ENCODE peak calls at places on chromosomes 4 and X, in nine cellular contexts. L, A, P, D, Q, Z, F, M and I are unnamed samples. For H3K4me1, the result is how much of the 10 kb centered on the place peaks cover.

GRCh38 chr4:107034091-107034698 is 1.9 kb downstream of the DKK2 start:
- DNase-seq in L (peak), A (no peak), P (no peak), D (no peak), Z (no peak), F (peak), Q (no peak), M (peak), I (no peak)

GRCh38 chr4:125776146-125776545 is 461.4 kb downstream of the FAT4 start:
- DNase-seq in Q (no peak), F (no peak), P (no peak), A (no peak), M (no peak), Z (no peak), D (no peak), L (no peak), I (no peak)

GRCh38 chr4:158859661-158860060 is 90.8 kb downstream of the FNIP2 start:
- DNase-seq in F (no peak), P (no peak), A (no peak), M (no peak), D (no peak), Q (no peak), L (no peak), Z (no peak), I (no peak)

GRCh38 chrX:10519278-10519677 is 101.1 kb downstream of the MID1 start:
- DNase-seq in F (no peak), D (no peak), Z (no peak), M (no peak), A (no peak), P (no peak), Q (no peak), L (no peak), I (peak)

GRCh38 chr4:176393306-176394013 is 73.7 kb downstream of the SPCS3 start:
- DNase-seq in Q (peak), Z (no peak), D (no peak), F (no peak), L (peak), P (no peak), A (no peak), M (no peak), I (no peak)

GRCh38 chr4:13396161-13396560 is 88.0 kb downstream of the RAB28 start:
- DNase-seq in F (no peak), P (no peak), A (no peak), Q (no peak), Z (no peak), L (no peak), M (no peak), D (no peak), I (no peak)

GRCh38 chr4:94413085-94413685 is 38.6 kb upstream of the PDLIM5 start:
- DNase-seq in P (no peak), L (peak), Q (peak), D (no peak), A (no peak), M (no peak), Z (no peak), F (peak), I (no peak)

GRCh38 chr4:80610845-80611244 is 275.3 kb downstream of the CFAP299 start:
- DNase-seq in F (peak), L (peak), A (no peak), M (no peak), Z (no peak), Q (peak), D (no peak), P (peak), I (peak)

GRCh38 chrX:19168609-19169008 is 46.3 kb upstream of the ADGRG2 start:
- DNase-seq in Q (no peak), Z (no peak), A (no peak), M (no peak), F (no peak), L (no peak), P (no peak), D (no peak), I (no peak)

GRCh38 chrX:136431625-136432024 is 56.1 kb upstream of the BRS3 start:
- DNase-seq in L (no peak), F (no peak), Q (no peak), A (no peak), D (no peak), M (no peak), Z (no peak), P (no peak), I (no peak)

GRCh38 chr4:37665347-37666009 is 20.7 kb downstream of the RELL1 start:
- DNase-seq in F (no peak), A (no peak), Q (no peak), D (no peak), L (no peak), M (no peak), Z (no peak), P (no peak), I (no peak)

GRCh38 chr4:182881928-182882327 is 35.3 kb downstream of the DCTD start:
- DNase-seq in A (no peak), F (no peak), P (no peak), Z (no peak), D (no peak), Q (no peak), L (no peak), M (no peak), I (no peak)

GRCh38 chrX:15301924-15302323 is 13.5 kb downstream of the ASB11 start:
- DNase-seq in F (peak), P (no peak), Q (peak), L (peak), M (peak), D (no peak), A (no peak), Z (no peak), I (peak)

GRCh38 chrX:110284159-110284558 is 33.7 kb downstream of the AMMECR1 start:
- DNase-seq in L (peak), F (peak), Z (no peak), M (peak), D (peak), A (no peak), P (no peak), Q (peak), I (peak)

GRCh38 chrX:134026732-134027311 is 41.4 kb upstream of the GPC3 start:
- DNase-seq in D (peak), L (peak), Z (peak), P (no peak), M (peak), A (peak), F (peak), Q (peak), I (peak)

GRCh38 chr4:14906805-14907204 is 95.5 kb upstream of the CPEB2 start:
- DNase-seq in F (no peak), M (no peak), P (no peak), Q (no peak), Z (no peak), D (no peak), L (no peak), A (no peak), I (peak)

GRCh38 chrX:72620550-72621145 is 48.0 kb upstream of the HDAC8 start:
- DNase-seq in P (no peak), D (peak), A (no peak), M (no peak), Z (peak), Q (peak), L (peak), F (peak), I (peak)

GRCh38 chrX:139890991-139891700 is 41.7 kb downstream of the ATP11C start:
- DNase-seq in P (no peak), Q (peak), M (no peak), A (no peak), L (peak), F (peak), Z (no peak), D (no peak), I (peak)

GRCh38 chr4:121411151-121411744 is 30.4 kb upstream of the QRFPR start:
- DNase-seq in A (no peak), L (no peak), F (no peak), Z (no peak), P (no peak), D (no peak), M (peak), Q (no peak), I (no peak)

GRCh38 chr4:14070289-14070880 is 442.9 kb upstream of the BOD1L1 start:
- DNase-seq in L (no peak), Q (no peak), M (no peak), D (no peak), P (no peak), F (no peak), Z (no peak), A (no peak), I (no peak)

GRCh38 chr4:164772076-164772475 is 18.1 kb downstream of the SMIM31 start:
- DNase-seq in F (no peak), A (no peak), D (no peak), P (no peak), L (no peak), M (peak), Q (no peak), Z (no peak), I (no peak)

GRCh38 chr4:14641871-14642270 is 360.4 kb upstream of the CPEB2 start:
- DNase-seq in A (no peak), P (no peak), F (no peak), M (no peak), D (no peak), Q (no peak), L (no peak), Z (no peak), I (no peak)

GRCh38 chrX:151727346-151727745 is 7.2 kb upstream of the CNGA2 start:
- DNase-seq in P (no peak), L (no peak), D (no peak), F (no peak), A (no peak), Q (no peak), M (no peak), Z (no peak), I (no peak)

GRCh38 chr4:115929373-115929772 is 816.0 kb upstream of the NDST4 start:
- DNase-seq in M (no peak), A (no peak), Z (no peak), D (no peak), F (no peak), P (no peak), L (no peak), Q (no peak), I (no peak)

GRCh38 chr4:163878336-163879121 is 384.0 kb downstream of the TMA16 start:
- DNase-seq in P (no peak), M (no peak), Q (no peak), F (no peak), D (no peak), A (no peak), L (peak), Z (no peak), I (no peak)

GRCh38 chrX:101552714-101553113 is 2.4 kb downstream of the ARMCX1 start:
- DNase-seq in L (no peak), A (no peak), P (no peak), D (no peak), Q (no peak), F (no peak), Z (no peak), M (no peak), I (no peak)

GRCh38 chr4:48909697-48910096 is 3.1 kb upstream of the OCIAD2 start:
- DNase-seq in L (peak), Z (peak), A (no peak), M (peak), D (peak), P (no peak), Q (peak), F (peak), I (peak)

GRCh38 chr4:54657194-54657555 is 582 bp upstream of the KIT start:
- DNase-seq in M (peak), F (no peak), L (no peak), Z (no peak), Q (no peak), P (no peak), D (no peak), A (no peak), I (no peak)

GRCh38 chrX:103549920-103550319 is 30.6 kb upstream of the RAB40A start:
- DNase-seq in P (no peak), Z (no peak), D (no peak), L (no peak), F (peak), Q (no peak), A (no peak), M (no peak), I (no peak)

GRCh38 chr4:154686838-154687237 is 57.0 kb upstream of the LRAT start:
- DNase-seq in Z (no peak), Q (no peak), M (no peak), D (peak), P (no peak), F (peak), A (no peak), L (peak), I (peak)

GRCh38 chrX:113950081-113950678 is 633.7 kb upstream of the HTR2C start:
- DNase-seq in P (no peak), L (no peak), M (peak), F (no peak), Z (no peak), Q (no peak), A (no peak), D (no peak), I (no peak)

GRCh38 chr4:77600521-77601451 is 4.8 kb upstream of the CXCL13 start:
- DNase-seq in D (peak), A (peak), P (no peak), M (peak), L (peak), Z (peak), Q (peak), F (peak), I (peak)

GRCh38 chr4:7872264-7872771 is 67.3 kb downstream of the AFAP1 start:
- DNase-seq in A (no peak), L (peak), F (peak), P (no peak), D (no peak), M (peak), Q (peak), Z (no peak), I (no peak)

GRCh38 chr4:183404016-183404415 is 40.4 kb upstream of the CDKN2AIP start:
- DNase-seq in Q (no peak), L (no peak), M (no peak), D (no peak), P (no peak), A (no peak), Z (no peak), F (no peak), I (no peak)

GRCh38 chr4:6772223-6772928 is 10.2 kb upstream of the KIAA0232 start:
- DNase-seq in D (no peak), L (no peak), Q (no peak), Z (no peak), M (peak), P (no peak), F (peak), A (no peak), I (peak)
- H3K4me3 ChIP-seq in D (no peak), L (no peak), Q (no peak), Z (no peak), M (no peak), P (no peak), F (no peak), A (no peak), I (no peak)

GRCh38 chr4:87026795-87027495 is 92.1 kb downstream of the AFF1 start:
- DNase-seq in A (no peak), M (no peak), Z (no peak), D (no peak), L (no peak), Q (no peak), F (no peak), P (peak), I (no peak)

GRCh38 chr4:87024181-87024580 is 89.4 kb downstream of the AFF1 start:
- DNase-seq in L (no peak), F (no peak), A (no peak), Q (peak), M (no peak), D (no peak), P (no peak), Z (no peak), I (no peak)

GRCh38 chr4:87029356-87029755 is 94.5 kb downstream of the AFF1 start:
- DNase-seq in Z (no peak), L (no peak), Q (no peak), P (no peak), F (no peak), M (no peak), A (no peak), D (no peak), I (no peak)

GRCh38 chr4:87025023-87025613 is 90.3 kb downstream of the AFF1 start:
- DNase-seq in D (no peak), L (no peak), M (no peak), Q (no peak), F (no peak), Z (no peak), P (no peak), A (no peak), I (no peak)

GRCh38 chr4:87025614-87026041 is 90.8 kb downstream of the AFF1 start:
- DNase-seq in D (no peak), F (no peak), Q (no peak), M (peak), A (no peak), L (no peak), Z (no peak), P (peak), I (no peak)
- H3K4me1 ChIP-seq in D (half or more), F (under half), Q (under half), M (under half), A (under half), L (under half), Z (under half), P (under half), I (under half)

GRCh38 chrX:78922754-78923153 is 22.4 kb upstream of the P2RY10 start:
- DNase-seq in D (no peak), Z (no peak), Q (no peak), F (no peak), P (no peak), A (peak), L (no peak), M (no peak), I (no peak)

DNA sequence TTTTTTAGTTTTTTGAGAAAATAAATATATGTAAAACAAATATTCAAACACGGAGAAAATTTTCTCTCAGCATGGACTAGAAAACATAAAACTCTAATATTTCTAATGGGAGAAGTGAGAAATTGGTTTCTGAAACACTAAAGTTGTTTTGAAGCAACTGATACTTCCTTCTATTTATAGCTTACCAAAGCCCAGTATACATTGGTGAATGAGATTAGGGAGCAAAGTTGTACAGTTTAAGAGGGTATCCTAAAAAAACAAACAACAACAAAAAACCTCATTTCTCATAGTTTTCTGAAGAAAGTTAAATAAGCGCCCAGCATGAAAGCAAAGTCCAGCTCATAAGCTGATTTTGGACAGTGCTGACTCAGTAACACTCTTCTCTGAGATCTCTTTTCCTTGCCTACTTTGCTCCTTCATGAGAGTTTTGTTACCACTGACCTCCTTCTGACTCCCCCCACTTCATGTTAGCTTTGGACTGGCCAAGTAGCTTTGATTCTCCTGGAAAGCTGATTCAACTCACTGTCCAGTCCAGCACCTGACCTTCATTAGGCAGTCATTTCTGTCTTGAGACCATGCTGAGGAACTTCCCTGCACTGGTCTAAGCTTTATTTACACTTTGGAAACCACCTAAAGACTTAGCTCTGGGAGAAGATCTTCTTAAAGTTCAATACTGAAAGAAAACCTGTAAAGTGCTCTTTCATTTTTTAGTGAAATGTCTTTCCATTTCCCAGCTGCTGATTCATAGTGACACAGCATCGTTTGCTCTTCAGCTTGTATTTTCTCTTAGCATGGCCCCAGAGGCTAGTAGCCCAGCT is 21.8 kb upstream of the P2RY10 start:
- DNase-seq in P (peak), L (no peak), Q (no peak), A (peak), D (no peak), F (no peak), Z (no peak), M (no peak), I (no peak)
- H3K4me2 ChIP-seq in P (peak), L (no peak), Q (no peak), A (peak), D (no peak), F (no peak), Z (no peak), M (no peak), I (no peak)

GRCh38 chrX:40012800-40013682 is 84.7 kb downstream of the BCOR start:
- DNase-seq in A (peak), F (peak), D (peak), P (no peak), Q (peak), Z (no peak), L (peak), M (peak), I (peak)

GRCh38 chrX:40009890-40010289 is 87.9 kb downstream of the BCOR start:
- DNase-seq in L (no peak), P (no peak), F (no peak), Z (no peak), D (no peak), A (no peak), M (no peak), Q (no peak), I (no peak)

GRCh38 chrX:40012039-40012799 is 85.5 kb downstream of the BCOR start:
- DNase-seq in M (no peak), A (no peak), Z (no peak), F (peak), D (no peak), P (no peak), L (peak), Q (peak), I (no peak)

GRCh38 chrX:40010550-40011364 is 87.0 kb downstream of the BCOR start:
- DNase-seq in D (no peak), M (peak), Z (no peak), F (no peak), Q (no peak), L (no peak), P (no peak), A (no peak), I (no peak)

DNA sequence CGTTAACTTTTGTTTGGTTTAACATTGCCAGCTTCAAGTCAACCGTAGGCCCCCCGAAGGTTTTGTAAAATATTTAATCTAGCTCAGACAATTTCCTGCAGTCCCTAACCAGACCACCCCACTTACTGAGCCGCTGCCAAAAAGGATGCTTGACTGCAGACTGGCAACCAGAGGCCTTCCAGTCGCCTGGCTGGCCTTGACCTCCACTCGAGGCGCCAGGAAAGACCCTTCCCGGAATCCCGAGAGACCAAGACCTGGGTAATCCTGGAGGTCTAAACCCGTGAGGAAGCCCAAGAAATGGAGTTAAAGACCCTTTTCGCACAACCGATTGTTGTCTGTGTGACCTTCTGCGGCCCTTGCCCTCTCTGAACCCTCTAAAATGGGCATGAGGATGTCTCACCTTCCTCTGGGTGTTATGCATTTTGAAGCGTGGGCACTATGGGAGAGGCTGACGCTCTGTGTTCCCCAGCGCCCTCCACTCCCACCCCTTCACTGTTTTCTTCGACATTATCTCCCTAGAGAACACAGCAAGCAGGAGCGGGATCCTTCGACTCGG is 86.2 kb downstream of the BCOR start:
- DNase-seq in Q (no peak), D (no peak), Z (no peak), L (no peak), P (no peak), A (no peak), M (no peak), F (no peak), I (no peak)
- H3K4me3 ChIP-seq in Q (no peak), D (no peak), Z (no peak), L (no peak), P (no peak), A (no peak), M (no peak), F (no peak), I (no peak)

GRCh38 chr4:157025898-157026297 is 50.1 kb upstream of the GLRB start:
- DNase-seq in L (no peak), M (no peak), F (no peak), Q (no peak), D (no peak), Z (no peak), A (peak), P (no peak), I (no peak)
- H3K4me1 ChIP-seq in L (under half), M (under half), F (under half), Q (under half), D (under half), Z (under half), A (under half), P (under half), I (under half)

GRCh38 chrX:53374923-53375322 is 47.5 kb downstream of the SMC1A start:
- DNase-seq in M (no peak), L (no peak), Q (no peak), A (no peak), F (no peak), D (no peak), Z (no peak), P (no peak), I (no peak)
- H3K4me2 ChIP-seq in M (no peak), L (no peak), Q (no peak), A (no peak), F (no peak), D (no peak), Z (no peak), P (no peak), I (no peak)